ENCODE peak calls at places on chromosomes 11 and 22, in eight cellular contexts. One of them, this sample, is unnamed.
A peak's percentile ranks its signal among the peaks of the same experiment; 100 is the strongest.

GRCh38 chr11:122405788-122406341 is 249.7 kb upstream of the UBASH3B start:
- DNase-seq in mammary epithelial cell: no peak
- DNase-seq in GM12864: no peak
- DNase-seq in GM12865: no peak
- DNase-seq in AG09309: no peak
- DNase-seq in body of pancreas: no peak
- DNase-seq in Calu3: no peak
- DNase-seq in transverse colon: no peak
- DNase-seq in this sample: no peak

GRCh38 chr11:34052608-34053160 is 1.2 kb downstream of the CAPRIN1 start:
- DNase-seq in Calu3: peak; percentile 9
- DNase-seq in transverse colon: peak; percentile 30
- DNase-seq in GM12864: no peak
- DNase-seq in GM12865: peak; percentile 41
- DNase-seq in AG09309: no peak
- DNase-seq in body of pancreas: peak; percentile 38
- DNase-seq in mammary epithelial cell: peak; percentile 17
- DNase-seq in this sample: no peak

GRCh38 chr22:37329239-37330140 is 47.2 kb downstream of the CYTH4 start:
- DNase-seq in AG09309: no peak
- DNase-seq in Calu3: no peak
- DNase-seq in mammary epithelial cell: peak; percentile 80
- DNase-seq in GM12865: no peak
- DNase-seq in transverse colon: no peak
- DNase-seq in GM12864: no peak
- DNase-seq in body of pancreas: no peak
- DNase-seq in this sample: no peak

GRCh38 chr22:47213571-47214230 is 451.3 kb downstream of the TBC1D22A start:
- DNase-seq in mammary epithelial cell: no peak
- DNase-seq in GM12864: no peak
- DNase-seq in transverse colon: peak; percentile 28
- DNase-seq in GM12865: peak; percentile 52
- DNase-seq in AG09309: no peak
- DNase-seq in Calu3: peak; percentile 47
- DNase-seq in body of pancreas: no peak
- DNase-seq in this sample: peak; percentile 77

GRCh38 chr11:134393638-134394037 is 18.4 kb downstream of the B3GAT1 start:
- DNase-seq in transverse colon: peak; percentile 33
- DNase-seq in GM12865: no peak
- DNase-seq in AG09309: no peak
- DNase-seq in mammary epithelial cell: no peak
- DNase-seq in Calu3: peak; percentile 46
- DNase-seq in body of pancreas: no peak
- DNase-seq in GM12864: no peak
- DNase-seq in this sample: no peak

GRCh38 chr11:43907028-43907966 is 26.7 kb downstream of the ALKBH3 start:
- DNase-seq in mammary epithelial cell: peak; percentile 59
- DNase-seq in Calu3: no peak
- DNase-seq in AG09309: no peak
- DNase-seq in GM12864: no peak
- DNase-seq in transverse colon: no peak
- DNase-seq in GM12865: no peak
- DNase-seq in body of pancreas: no peak
- DNase-seq in this sample: no peak

GRCh38 chr11:72069787-72070251 is 10.5 kb downstream of the NUMA1 start:
- DNase-seq in AG09309: peak; percentile 40
- DNase-seq in mammary epithelial cell: peak; percentile 74
- DNase-seq in GM12865: peak; percentile 79
- DNase-seq in Calu3: peak; percentile 68
- DNase-seq in transverse colon: peak; percentile 83
- DNase-seq in GM12864: no peak
- DNase-seq in body of pancreas: peak; percentile 78
- DNase-seq in this sample: no peak

GRCh38 chr11:130462931-130463330 is 14.5 kb downstream of the ADAMTS15 start:
- DNase-seq in body of pancreas: no peak
- DNase-seq in Calu3: no peak
- DNase-seq in AG09309: no peak
- DNase-seq in GM12864: no peak
- DNase-seq in mammary epithelial cell: no peak
- DNase-seq in transverse colon: no peak
- DNase-seq in GM12865: no peak
- DNase-seq in this sample: no peak

GRCh38 chr11:30741039-30741550 is 154.9 kb upstream of the MPPED2 start:
- DNase-seq in transverse colon: peak; percentile 29
- DNase-seq in mammary epithelial cell: no peak
- DNase-seq in GM12864: no peak
- DNase-seq in body of pancreas: no peak
- DNase-seq in AG09309: no peak
- DNase-seq in Calu3: no peak
- DNase-seq in GM12865: no peak
- DNase-seq in this sample: no peak

GRCh38 chr11:96063053-96063452 is 139.1 kb upstream of the MTMR2 start:
- DNase-seq in AG09309: no peak
- DNase-seq in body of pancreas: no peak
- DNase-seq in Calu3: no peak
- DNase-seq in GM12864: no peak
- DNase-seq in transverse colon: no peak
- DNase-seq in GM12865: no peak
- DNase-seq in mammary epithelial cell: no peak
- DNase-seq in this sample: no peak

GRCh38 chr22:22702159-22702873 is 57.9 kb downstream of the GGTLC2 start:
- DNase-seq in Calu3: peak; percentile 55
- DNase-seq in GM12864: no peak
- DNase-seq in body of pancreas: no peak
- DNase-seq in GM12865: no peak
- DNase-seq in transverse colon: peak; percentile 44
- DNase-seq in AG09309: no peak
- DNase-seq in mammary epithelial cell: no peak
- DNase-seq in this sample: no peak

GRCh38 chr11:44407211-44407996 is 97.5 kb upstream of the ALX4 start:
- DNase-seq in AG09309: no peak
- DNase-seq in Calu3: no peak
- DNase-seq in GM12865: no peak
- DNase-seq in GM12864: no peak
- DNase-seq in mammary epithelial cell: no peak
- DNase-seq in transverse colon: no peak
- DNase-seq in body of pancreas: no peak
- DNase-seq in this sample: no peak

GRCh38 chr11:47631473-47631872 is 10.9 kb downstream of the MTCH2 start:
- DNase-seq in Calu3: no peak
- DNase-seq in GM12865: no peak
- DNase-seq in GM12864: no peak
- DNase-seq in AG09309: no peak
- DNase-seq in mammary epithelial cell: no peak
- DNase-seq in transverse colon: no peak
- DNase-seq in body of pancreas: no peak
- DNase-seq in this sample: no peak

GRCh38 chr11:76380161-76380976 is 563 bp downstream of the THAP12 start:
- DNase-seq in AG09309: no peak
- DNase-seq in transverse colon: peak; percentile 23
- DNase-seq in Calu3: peak; percentile 4
- DNase-seq in body of pancreas: peak; percentile 36
- DNase-seq in GM12865: peak; percentile 64
- DNase-seq in mammary epithelial cell: peak; percentile 31
- DNase-seq in GM12864: no peak
- DNase-seq in this sample: peak; percentile 58

GRCh38 chr22:20567993-20568417 is 60.6 kb downstream of the MED15 start:
- DNase-seq in mammary epithelial cell: no peak
- DNase-seq in AG09309: no peak
- DNase-seq in GM12864: no peak
- DNase-seq in GM12865: no peak
- DNase-seq in transverse colon: no peak
- DNase-seq in Calu3: peak; percentile 51
- DNase-seq in body of pancreas: no peak
- DNase-seq in this sample: no peak

GRCh38 chr22:37742374-37743092 is 45.7 kb downstream of the TRIOBP start:
- DNase-seq in AG09309: peak; percentile 64
- DNase-seq in GM12865: no peak
- DNase-seq in mammary epithelial cell: peak; percentile 95
- DNase-seq in GM12864: no peak
- DNase-seq in transverse colon: no peak
- DNase-seq in body of pancreas: no peak
- DNase-seq in Calu3: peak; percentile 71
- DNase-seq in this sample: no peak

GRCh38 chr22:46105494-46106278 is 44.6 kb upstream of the PPARA start:
- DNase-seq in GM12864: no peak
- DNase-seq in transverse colon: peak; percentile 69
- DNase-seq in AG09309: peak; percentile 80
- DNase-seq in mammary epithelial cell: peak; percentile 96
- DNase-seq in body of pancreas: peak; percentile 73
- DNase-seq in Calu3: peak; percentile 85
- DNase-seq in GM12865: no peak
- DNase-seq in this sample: no peak

GRCh38 chr11:45313211-45313865 is 27.2 kb upstream of the SYT13 start:
- DNase-seq in transverse colon: no peak
- DNase-seq in body of pancreas: no peak
- DNase-seq in Calu3: no peak
- DNase-seq in mammary epithelial cell: no peak
- DNase-seq in GM12865: no peak
- DNase-seq in GM12864: no peak
- DNase-seq in AG09309: no peak
- DNase-seq in this sample: no peak

GRCh38 chr22:22753526-22754267 is 109.3 kb downstream of the GGTLC2 start:
- DNase-seq in mammary epithelial cell: peak; percentile 5
- DNase-seq in Calu3: peak; percentile 91
- DNase-seq in GM12865: peak; percentile 64
- DNase-seq in GM12864: peak; percentile 34
- DNase-seq in body of pancreas: peak; percentile 69
- DNase-seq in AG09309: no peak
- DNase-seq in transverse colon: peak; percentile 79
- DNase-seq in this sample: peak; percentile 88

GRCh38 chr11:22581354-22581753 is 44.3 kb downstream of the FANCF start:
- DNase-seq in GM12864: no peak
- DNase-seq in mammary epithelial cell: no peak
- DNase-seq in GM12865: no peak
- DNase-seq in AG09309: no peak
- DNase-seq in transverse colon: no peak
- DNase-seq in body of pancreas: no peak
- DNase-seq in Calu3: no peak
- DNase-seq in this sample: no peak

GRCh38 chr11:30772908-30773307 is 186.8 kb upstream of the MPPED2 start:
- DNase-seq in GM12864: no peak
- DNase-seq in transverse colon: no peak
- DNase-seq in Calu3: no peak
- DNase-seq in GM12865: no peak
- DNase-seq in mammary epithelial cell: no peak
- DNase-seq in AG09309: no peak
- DNase-seq in body of pancreas: no peak
- DNase-seq in this sample: no peak

GRCh38 chr11:103920933-103921332 is 115.5 kb upstream of the DDI1 start:
- DNase-seq in GM12865: no peak
- DNase-seq in AG09309: no peak
- DNase-seq in GM12864: no peak
- DNase-seq in transverse colon: no peak
- DNase-seq in mammary epithelial cell: no peak
- DNase-seq in body of pancreas: no peak
- DNase-seq in Calu3: no peak
- DNase-seq in this sample: no peak
- TF ChIP-seq CTCF in GM12865: no peak
- TF ChIP-seq CTCF in AG09309: no peak
- TF ChIP-seq CTCF in GM12864: peak; percentile 21
- TF ChIP-seq CTCF in transverse colon: no peak
- TF ChIP-seq CTCF in mammary epithelial cell: no peak
- TF ChIP-seq CTCF in body of pancreas: no peak
- TF ChIP-seq CTCF in Calu3: no peak
- TF ChIP-seq CTCF in this sample: no peak

GRCh38 chr11:86180415-86180814 is 64.1 kb upstream of the EED start:
- DNase-seq in mammary epithelial cell: no peak
- DNase-seq in GM12864: no peak
- DNase-seq in AG09309: no peak
- DNase-seq in transverse colon: no peak
- DNase-seq in Calu3: no peak
- DNase-seq in GM12865: no peak
- DNase-seq in body of pancreas: no peak
- DNase-seq in this sample: no peak

GRCh38 chr11:86181379-86181778 is 63.2 kb upstream of the EED start:
- DNase-seq in body of pancreas: no peak
- DNase-seq in GM12865: no peak
- DNase-seq in AG09309: no peak
- DNase-seq in GM12864: no peak
- DNase-seq in mammary epithelial cell: no peak
- DNase-seq in transverse colon: no peak
- DNase-seq in Calu3: no peak
- DNase-seq in this sample: no peak

GRCh38 chr11:86179646-86180064 is 64.9 kb upstream of the EED start:
- DNase-seq in GM12865: no peak
- DNase-seq in body of pancreas: no peak
- DNase-seq in Calu3: no peak
- DNase-seq in GM12864: no peak
- DNase-seq in mammary epithelial cell: no peak
- DNase-seq in AG09309: no peak
- DNase-seq in transverse colon: no peak
- DNase-seq in this sample: no peak

GRCh38 chr11:86182976-86183584 is 61.5 kb upstream of the EED start:
- DNase-seq in GM12864: peak; percentile 67
- DNase-seq in AG09309: no peak
- DNase-seq in mammary epithelial cell: peak; percentile 95
- DNase-seq in transverse colon: peak; percentile 80
- DNase-seq in GM12865: peak; percentile 91
- DNase-seq in Calu3: peak; percentile 69
- DNase-seq in body of pancreas: no peak
- DNase-seq in this sample: no peak

GRCh38 chr11:86180860-86181259 is 63.7 kb upstream of the EED start:
- DNase-seq in Calu3: no peak
- DNase-seq in GM12864: no peak
- DNase-seq in mammary epithelial cell: no peak
- DNase-seq in transverse colon: no peak
- DNase-seq in body of pancreas: no peak
- DNase-seq in AG09309: no peak
- DNase-seq in GM12865: no peak
- DNase-seq in this sample: no peak
- TF ChIP-seq CTCF in Calu3: no peak
- TF ChIP-seq CTCF in GM12864: no peak
- TF ChIP-seq CTCF in mammary epithelial cell: no peak
- TF ChIP-seq CTCF in transverse colon: no peak
- TF ChIP-seq CTCF in body of pancreas: no peak
- TF ChIP-seq CTCF in AG09309: no peak
- TF ChIP-seq CTCF in GM12865: no peak
- TF ChIP-seq CTCF in this sample: no peak

GRCh38 chr11:125393331-125393730 is 102.7 kb downstream of the FEZ1 start:
- DNase-seq in mammary epithelial cell: no peak
- DNase-seq in transverse colon: no peak
- DNase-seq in Calu3: no peak
- DNase-seq in GM12865: no peak
- DNase-seq in AG09309: no peak
- DNase-seq in body of pancreas: no peak
- DNase-seq in GM12864: no peak
- DNase-seq in this sample: no peak
- TF ChIP-seq CTCF in mammary epithelial cell: no peak
- TF ChIP-seq CTCF in transverse colon: no peak
- TF ChIP-seq CTCF in Calu3: no peak
- TF ChIP-seq CTCF in GM12865: peak; percentile 9
- TF ChIP-seq CTCF in AG09309: no peak
- TF ChIP-seq CTCF in body of pancreas: no peak
- TF ChIP-seq CTCF in GM12864: peak; percentile 22
- TF ChIP-seq CTCF in this sample: no peak

DNA sequence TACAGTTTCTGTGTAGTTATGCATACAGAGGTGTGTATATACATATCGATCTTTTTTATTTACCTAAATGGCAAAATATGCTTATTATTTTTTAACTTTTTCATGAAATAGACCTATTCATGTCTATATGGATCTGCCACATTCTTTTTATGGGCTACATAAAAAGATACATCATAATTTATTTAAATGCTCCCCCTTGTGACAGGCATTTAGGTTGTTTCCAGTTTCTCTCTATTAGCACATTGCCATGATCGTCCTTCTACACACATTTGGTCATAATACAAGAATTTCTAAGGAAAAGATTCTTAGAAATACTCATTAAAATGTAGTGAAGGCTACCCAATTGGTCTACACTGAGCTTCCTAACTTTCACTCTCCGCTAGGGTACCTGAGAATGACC is 1067.4 kb downstream of the OPCML start:
- DNase-seq in AG09309: no peak
- DNase-seq in body of pancreas: no peak
- DNase-seq in GM12864: no peak
- DNase-seq in Calu3: no peak
- DNase-seq in mammary epithelial cell: no peak
- DNase-seq in transverse colon: no peak
- DNase-seq in GM12865: no peak
- DNase-seq in this sample: no peak
- TF ChIP-seq CTCF in AG09309: peak; percentile 4
- TF ChIP-seq CTCF in body of pancreas: no peak
- TF ChIP-seq CTCF in GM12864: no peak
- TF ChIP-seq CTCF in Calu3: no peak
- TF ChIP-seq CTCF in mammary epithelial cell: peak; percentile 20
- TF ChIP-seq CTCF in transverse colon: no peak
- TF ChIP-seq CTCF in GM12865: no peak
- TF ChIP-seq CTCF in this sample: no peak